ENCODE peak calls at places on chromosomes 5 and 9, in eight cellular contexts. P is PC-3; T is NCI-H446; C is activated T-cell treated with anti-CD3 and anti-CD28 coated beads, Interleukin-2, amount 50 U/mL, for 4 hours; X is NAMALWA; W is HFF-Myc; Z is stimulated activated CD4-positive, alpha-beta T cell treated with anti-CD3 and anti-CD28 coated beads, Interleukin-2, amount 100 ng/mL, for 24 hours; V is RPMI7951. Q is an unnamed sample.

GRCh38 chr5:77376624-77377023 is 115.5 kb downstream of the WDR41 start:
- DNase-seq in P (no peak), T (no peak), C (no peak), X (no peak), W (no peak), Z (no peak), V (no peak), Q (no peak)

GRCh38 chr5:137282216-137282615 is 216.9 kb downstream of the SPOCK1 start:
- DNase-seq in P (peak; percentile 59), T (no peak), C (no peak), X (no peak), W (no peak), Z (no peak), V (peak; percentile 29), Q (peak; percentile 56)

GRCh38 chr5:126947146-126948010 is 83.0 kb downstream of the MARCHF3 start:
- DNase-seq in P (no peak), T (no peak), C (no peak), X (peak; percentile 35), W (no peak), Z (no peak), V (no peak), Q (no peak)

GRCh38 chr5:94461131-94461530 is 157.3 kb downstream of the KIAA0825 start:
- DNase-seq in P (no peak), T (no peak), C (no peak), X (no peak), W (no peak), Z (no peak), V (no peak), Q (no peak)

GRCh38 chr9:104279535-104280215 is 185.6 kb downstream of the SMC2 start:
- DNase-seq in P (peak; percentile 68), T (no peak), C (no peak), X (no peak), W (no peak), Z (no peak), V (peak; percentile 26), Q (peak; percentile 82)

GRCh38 chr9:86246752-86247161 is 12.7 kb downstream of the C9orf153 start:
- DNase-seq in P (no peak), T (no peak), C (no peak), X (peak; percentile 13), W (no peak), Z (no peak), V (peak; percentile 43), Q (no peak)

GRCh38 chr9:131593936-131594665 is 48.8 kb downstream of the PRRT1B start:
- DNase-seq in P (no peak), T (no peak), C (no peak), X (no peak), W (no peak), Z (no peak), V (no peak), Q (no peak)

GRCh38 chr9:99109522-99109921 is 4.6 kb downstream of the TGFBR1 start:
- DNase-seq in P (no peak), T (no peak), C (no peak), X (peak; percentile 62), W (no peak), Z (no peak), V (peak; percentile 85), Q (peak; percentile 20)

GRCh38 chr5:88833371-88834107 is 49.4 kb downstream of the MEF2C start:
- DNase-seq in P (no peak), T (no peak), C (peak; percentile 18), X (peak; percentile 80), W (no peak), Z (peak; percentile 30), V (peak; percentile 73), Q (peak; percentile 38)

GRCh38 chr9:105244996-105245719 is 707 bp downstream of the SLC44A1 start:
- DNase-seq in P (peak; percentile 49), T (no peak), C (peak; percentile 25), X (peak; percentile 72), W (no peak), Z (peak; percentile 38), V (peak; percentile 56), Q (peak; percentile 65)

GRCh38 chr5:36273809-36274526 is 27.7 kb downstream of the RANBP3L start:
- DNase-seq in P (no peak), T (no peak), C (no peak), X (no peak), W (no peak), Z (no peak), V (no peak), Q (no peak)

GRCh38 chr9:119268985-119269384 is 100.2 kb downstream of the BRINP1 start:
- DNase-seq in P (no peak), T (no peak), C (no peak), X (no peak), W (no peak), Z (no peak), V (no peak), Q (no peak)

GRCh38 chr5:80097516-80097915 is 62.4 kb downstream of the THBS4 start:
- DNase-seq in P (no peak), T (no peak), C (no peak), X (no peak), W (no peak), Z (no peak), V (no peak), Q (no peak)

GRCh38 chr5:111326551-111326950 is 102.4 kb downstream of the CAMK4 start:
- DNase-seq in P (no peak), T (no peak), C (no peak), X (no peak), W (no peak), Z (no peak), V (no peak), Q (no peak)

GRCh38 chr5:119996128-119996527 is 366.8 kb downstream of the FAM170A start:
- DNase-seq in P (peak; percentile 37), T (no peak), C (no peak), X (no peak), W (peak; percentile 42), Z (no peak), V (no peak), Q (no peak)

GRCh38 chr9:30534458-30534857 is 1850.0 kb upstream of the ACO1 start:
- DNase-seq in P (no peak), T (no peak), C (no peak), X (no peak), W (no peak), Z (no peak), V (no peak), Q (no peak)

GRCh38 chr5:82364497-82364896 is 86.3 kb upstream of the RPS23 start:
- DNase-seq in P (peak; percentile 66), T (no peak), C (no peak), X (no peak), W (no peak), Z (no peak), V (peak; percentile 80), Q (peak; percentile 13)

GRCh38 chr9:114141553-114142548 is 13.5 kb upstream of the COL27A1 start:
- DNase-seq in P (peak; percentile 19), T (no peak), C (no peak), X (peak; percentile 9), W (no peak), Z (no peak), V (no peak), Q (no peak)

GRCh38 chr9:119639287-119639955 is 270.2 kb upstream of the BRINP1 start:
- DNase-seq in P (no peak), T (peak; percentile 13), C (no peak), X (no peak), W (no peak), Z (no peak), V (peak; percentile 0), Q (no peak)

GRCh38 chr9:127741831-127742434 is 6.8 kb upstream of the TOR2A start:
- DNase-seq in P (no peak), T (no peak), C (no peak), X (no peak), W (no peak), Z (no peak), V (peak; percentile 73), Q (no peak)

GRCh38 chr5:144583493-144584154 is 413.0 kb downstream of the KCTD16 start:
- DNase-seq in P (no peak), T (no peak), C (no peak), X (no peak), W (no peak), Z (no peak), V (no peak), Q (no peak)

GRCh38 chr5:170100051-170100943 is 5.4 kb upstream of the FOXI1 start:
- DNase-seq in P (peak; percentile 74), T (peak; percentile 41), C (peak; percentile 64), X (peak; percentile 88), W (peak; percentile 45), Z (peak; percentile 73), V (peak; percentile 66), Q (peak; percentile 80)

GRCh38 chr9:13857521-13857920 is 456.4 kb downstream of the NFIB start:
- DNase-seq in P (peak; percentile 72), T (no peak), C (no peak), X (no peak), W (no peak), Z (no peak), V (no peak), Q (no peak)

GRCh38 chr5:178483620-178484019 is 106.6 kb downstream of the COL23A1 start:
- DNase-seq in P (no peak), T (no peak), C (peak; percentile 45), X (peak; percentile 5), W (no peak), Z (peak; percentile 30), V (no peak), Q (no peak)

GRCh38 chr5:59007460-59008063 is 424.7 kb downstream of the RAB3C start:
- DNase-seq in P (peak; percentile 55), T (no peak), C (no peak), X (peak; percentile 26), W (no peak), Z (no peak), V (peak; percentile 31), Q (peak; percentile 22)

GRCh38 chr9:98117984-98118639 is 910 bp downstream of the TRIM14 start:
- DNase-seq in P (peak; percentile 38), T (no peak), C (peak; percentile 34), X (peak; percentile 57), W (peak; percentile 45), Z (peak; percentile 49), V (peak; percentile 57), Q (no peak)

GRCh38 chr5:172059661-172060100 is 53.2 kb upstream of the FBXW11 start:
- DNase-seq in P (peak; percentile 34), T (peak; percentile 10), C (no peak), X (peak; percentile 56), W (no peak), Z (no peak), V (no peak), Q (no peak)

GRCh38 chr5:77232959-77233358 is 22.5 kb downstream of the PDE8B start:
- DNase-seq in P (peak; percentile 5), T (no peak), C (no peak), X (no peak), W (no peak), Z (no peak), V (no peak), Q (no peak)

GRCh38 chr5:81335946-81336345 is 34.6 kb downstream of the ZCCHC9 start:
- DNase-seq in P (no peak), T (no peak), C (no peak), X (no peak), W (no peak), Z (no peak), V (no peak), Q (no peak)

GRCh38 chr9:131275332-131276106 is 791 bp downstream of the FAM78A start:
- DNase-seq in P (no peak), T (no peak), C (no peak), X (peak; percentile 73), W (no peak), Z (peak; percentile 30), V (peak; percentile 18), Q (no peak)

GRCh38 chr9:125867752-125868400 is 120.7 kb downstream of the PBX3 start:
- DNase-seq in P (peak; percentile 8), T (no peak), C (no peak), X (no peak), W (no peak), Z (no peak), V (no peak), Q (no peak)

GRCh38 chr9:127980056-127980705 is 608 bp downstream of the EEIG1 start:
- DNase-seq in P (peak; percentile 45), T (no peak), C (peak; percentile 50), X (peak; percentile 59), W (no peak), Z (peak; percentile 51), V (no peak), Q (no peak)

GRCh38 chr5:180787025-180787424 is 15.6 kb downstream of the MGAT1 start:
- DNase-seq in P (no peak), T (no peak), C (no peak), X (no peak), W (no peak), Z (no peak), V (no peak), Q (no peak)

GRCh38 chr5:67639311-67639710 is 442.7 kb upstream of the CD180 start:
- DNase-seq in P (no peak), T (no peak), C (no peak), X (no peak), W (no peak), Z (no peak), V (no peak), Q (no peak)